ENCODE peak calls at places on chromosomes 13 and 19, in six cellular contexts. R is cardiac muscle cell, J is tibial artery, H is upper lobe of left lung, C is fibroblast of lung, G is neural progenitor cell. O is an unnamed sample.

GRCh38 chr19:13441810-13442512 is 64.3 kb downstream of the CACNA1A start:
- DNase-seq in R (peak), J (no peak), H (no peak), C (peak), G (peak), O (no peak)

GRCh38 chr13:84096221-84096620 is 213.9 kb upstream of the SLITRK1 start:
- DNase-seq in R (no peak), J (no peak), H (no peak), C (peak), G (no peak), O (no peak)

GRCh38 chr13:100506600-100507422 is 81.8 kb downstream of the GGACT start:
- DNase-seq in R (no peak), J (no peak), H (no peak), C (no peak), G (no peak), O (no peak)

GRCh38 chr13:109074436-109074835 is 445.0 kb downstream of the MYO16 start:
- DNase-seq in R (no peak), J (no peak), H (no peak), C (no peak), G (no peak), O (no peak)

GRCh38 chr13:23980160-23980551 is 82.9 kb upstream of the C1QTNF9B start:
- DNase-seq in R (peak), J (peak), H (peak), C (peak), G (peak), O (peak)

GRCh38 chr19:45960595-45961235 is 12.9 kb downstream of the NOVA2 start:
- DNase-seq in R (no peak), J (no peak), H (no peak), C (no peak), G (peak), O (no peak)

GRCh38 chr19:54415208-54415900 is at the start of gene TTYH1:
- DNase-seq in R (no peak), J (no peak), H (no peak), C (no peak), G (peak), O (peak)

GRCh38 chr19:46607441-46607841 is 6.3 kb downstream of the CALM3 start:
- DNase-seq in R (no peak), J (no peak), H (no peak), C (no peak), G (no peak), O (no peak)

GRCh38 chr19:6393982-6394412 is 1.0 kb upstream of the GTF2F1 start:
- DNase-seq in R (no peak), J (peak), H (no peak), C (no peak), G (no peak), O (no peak)

GRCh38 chr13:89205856-89206255 is 1534.7 kb downstream of the SLITRK5 start:
- DNase-seq in R (peak), J (no peak), H (no peak), C (peak), G (no peak), O (no peak)

GRCh38 chr13:38624822-38625221 is 62.1 kb upstream of the FREM2 start:
- DNase-seq in R (no peak), J (no peak), H (no peak), C (no peak), G (no peak), O (no peak)

GRCh38 chr13:72808917-72809500 is 27.1 kb downstream of the PIBF1 start:
- DNase-seq in R (peak), J (no peak), H (no peak), C (peak), G (peak), O (no peak)

GRCh38 chr19:55199620-55200204 is 9.6 kb downstream of the PTPRH start:
- DNase-seq in R (no peak), J (no peak), H (no peak), C (no peak), G (no peak), O (no peak)

GRCh38 chr19:47377801-47378200 is 28.7 kb downstream of the DHX34 start:
- DNase-seq in R (no peak), J (no peak), H (no peak), C (no peak), G (no peak), O (peak)

GRCh38 chr13:108368240-108368898 is 98.9 kb downstream of the TNFSF13B start:
- DNase-seq in R (no peak), J (no peak), H (no peak), C (no peak), G (no peak), O (no peak)

GRCh38 chr13:110346661-110347067 is 39.6 kb downstream of the COL4A2 start:
- DNase-seq in R (no peak), J (no peak), H (no peak), C (no peak), G (no peak), O (no peak)

GRCh38 chr19:35528218-35529038 is at the start of gene SBSN:
- DNase-seq in R (no peak), J (no peak), H (no peak), C (peak), G (no peak), O (no peak)

GRCh38 chr19:10687518-10688288 is 13.5 kb upstream of the QTRT1 start:
- DNase-seq in R (no peak), J (no peak), H (no peak), C (no peak), G (no peak), O (no peak)

GRCh38 chr13:99376132-99376531 is 68.9 kb upstream of the GPR183 start:
- DNase-seq in R (no peak), J (peak), H (peak), C (no peak), G (no peak), O (no peak)

GRCh38 chr13:113648218-113648615 is 9.8 kb downstream of the ATP4B start:
- DNase-seq in R (no peak), J (peak), H (peak), C (no peak), G (no peak), O (no peak)

GRCh38 chr19:4374451-4375163 is 25.7 kb downstream of the SH3GL1 start:
- DNase-seq in R (no peak), J (peak), H (peak), C (peak), G (no peak), O (no peak)

GRCh38 chr19:53959176-53959757 is 3.5 kb upstream of the CACNG8 start:
- DNase-seq in R (no peak), J (no peak), H (no peak), C (no peak), G (peak), O (no peak)

GRCh38 chr13:40340368-40341085 is 325.9 kb downstream of the FOXO1 start:
- DNase-seq in R (no peak), J (no peak), H (no peak), C (no peak), G (peak), O (no peak)

GRCh38 chr19:33429891-33430673 is 56.6 kb downstream of the CEBPG start:
- DNase-seq in R (no peak), J (no peak), H (no peak), C (no peak), G (no peak), O (no peak)

GRCh38 chr13:50677687-50678463 is 165.6 kb downstream of the DLEU7 start:
- DNase-seq in R (no peak), J (no peak), H (no peak), C (no peak), G (no peak), O (no peak)

GRCh38 chr19:22600690-22601648 is 33.2 kb upstream of the ZNF492 start:
- DNase-seq in R (no peak), J (no peak), H (no peak), C (no peak), G (no peak), O (no peak)

GRCh38 chr13:93304134-93304533 is 77.5 kb downstream of the GPC6 start:
- DNase-seq in R (no peak), J (no peak), H (no peak), C (no peak), G (peak), O (no peak)

GRCh38 chr13:64810701-64811258 is 2419.4 kb downstream of the PCDH9 start:
- DNase-seq in R (no peak), J (no peak), H (no peak), C (peak), G (no peak), O (no peak)

GRCh38 chr19:19171821-19172532 is 1.9 kb upstream of the MEF2B start:
- DNase-seq in R (no peak), J (no peak), H (no peak), C (peak), G (no peak), O (no peak)

GRCh38 chr19:33080761-33081681 is at the start of gene GPATCH1:
- DNase-seq in R (peak), J (peak), H (peak), C (peak), G (peak), O (peak)

GRCh38 chr13:40060318-40061007 is 405.0 kb downstream of the COG6 start:
- DNase-seq in R (no peak), J (no peak), H (no peak), C (peak), G (no peak), O (no peak)

GRCh38 chr13:107133950-107134349 is 566.0 kb upstream of the ARGLU1 start:
- DNase-seq in R (no peak), J (no peak), H (no peak), C (no peak), G (no peak), O (no peak)

GRCh38 chr19:5355076-5355475 is 14.5 kb upstream of the PTPRS start:
- DNase-seq in R (no peak), J (no peak), H (no peak), C (no peak), G (no peak), O (no peak)

GRCh38 chr19:1223018-1223855 is 14.6 kb downstream of the CBARP start:
- DNase-seq in R (no peak), J (no peak), H (no peak), C (no peak), G (peak), O (peak)
- TF ChIP-seq CTCF in R (peak), J (peak), H (no peak), C (peak), G (peak), O (peak)

GRCh38 chr19:39154626-39155100 is 29.1 kb downstream of the PAK4 start:
- DNase-seq in R (no peak), J (no peak), H (peak), C (no peak), G (no peak), O (no peak)
- TF ChIP-seq CTCF in R (no peak), J (no peak), H (no peak), C (no peak), G (no peak), O (no peak)

GRCh38 chr13:111460548-111461444 is 140.4 kb downstream of the TEX29 start:
- DNase-seq in R (peak), J (no peak), H (peak), C (peak), G (peak), O (no peak)
- TF ChIP-seq CTCF in R (peak), J (peak), H (no peak), C (peak), G (peak), O (peak)

GRCh38 chr19:17389288-17389687 is 4.7 kb downstream of the CCDC194 start:
- DNase-seq in R (no peak), J (no peak), H (no peak), C (no peak), G (no peak), O (no peak)

GRCh38 chr19:17390665-17391370 is 3.2 kb downstream of the CCDC194 start:
- DNase-seq in R (peak), J (peak), H (peak), C (peak), G (peak), O (peak)

GRCh38 chr19:17393914-17394313 is at the start of gene CCDC194:
- DNase-seq in R (no peak), J (no peak), H (no peak), C (no peak), G (no peak), O (no peak)

GRCh38 chr19:17389957-17390664 is 3.9 kb downstream of the CCDC194 start:
- DNase-seq in R (peak), J (no peak), H (no peak), C (no peak), G (no peak), O (no peak)

DNA sequence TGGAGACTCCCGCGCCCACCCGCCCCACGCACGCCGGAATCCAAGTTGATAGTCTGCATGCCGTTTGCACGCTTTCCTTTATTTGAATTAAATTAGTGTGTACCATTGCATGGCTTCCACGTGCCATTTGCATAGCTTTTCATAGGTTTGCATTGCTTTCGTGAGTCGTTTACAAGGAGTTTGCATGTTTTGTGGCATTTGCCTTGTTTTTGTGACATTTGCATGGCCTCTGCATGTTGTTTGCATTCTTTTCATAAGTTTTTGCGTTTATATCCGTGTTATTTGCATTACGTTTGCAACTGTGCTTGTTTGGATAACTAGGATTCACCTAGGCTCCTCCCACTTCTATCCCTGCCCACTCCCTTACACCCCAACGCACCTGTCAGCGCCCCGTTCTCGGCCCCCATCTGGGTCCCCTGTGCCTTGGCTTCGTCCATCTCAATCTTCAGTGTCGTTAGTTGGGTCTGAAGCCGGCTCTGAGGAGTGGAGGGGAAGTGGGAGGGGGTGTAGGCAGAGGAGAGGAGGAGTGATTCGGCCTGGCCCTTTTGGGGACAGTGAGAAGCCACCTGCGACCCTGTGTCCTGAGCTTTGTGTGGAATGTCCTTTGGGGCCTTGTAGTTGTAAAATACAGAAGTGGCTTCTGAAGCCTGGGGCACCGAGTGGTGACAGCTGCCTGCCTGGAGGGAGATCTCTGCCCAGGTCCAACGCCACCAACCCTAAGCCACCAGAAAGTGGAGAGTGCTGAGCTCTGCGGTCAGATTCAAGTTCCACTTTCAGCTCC is 2.4 kb downstream of the CCDC194 start:
- DNase-seq in R (peak), J (no peak), H (no peak), C (no peak), G (peak), O (no peak)
- TF ChIP-seq CTCF in R (no peak), J (no peak), H (no peak), C (no peak), G (no peak), O (no peak)

GRCh38 chr13:33376212-33376611 is 90.7 kb upstream of the STARD13 start:
- DNase-seq in R (no peak), J (no peak), H (no peak), C (no peak), G (no peak), O (no peak)
- TF ChIP-seq CTCF in R (no peak), J (no peak), H (no peak), C (no peak), G (no peak), O (no peak)

GRCh38 chr19:814108-815078 is 7.4 kb downstream of the PLPPR3 start:
- DNase-seq in R (no peak), J (no peak), H (no peak), C (no peak), G (no peak), O (peak)

GRCh38 chr19:815775-816499 is 5.8 kb downstream of the PLPPR3 start:
- DNase-seq in R (no peak), J (no peak), H (no peak), C (no peak), G (no peak), O (no peak)

GRCh38 chr19:813359-814107 is 8.2 kb downstream of the PLPPR3 start:
- DNase-seq in R (no peak), J (no peak), H (no peak), C (no peak), G (no peak), O (no peak)

GRCh38 chr19:815079-815774 is 6.5 kb downstream of the PLPPR3 start:
- DNase-seq in R (no peak), J (no peak), H (no peak), C (no peak), G (no peak), O (no peak)

DNA sequence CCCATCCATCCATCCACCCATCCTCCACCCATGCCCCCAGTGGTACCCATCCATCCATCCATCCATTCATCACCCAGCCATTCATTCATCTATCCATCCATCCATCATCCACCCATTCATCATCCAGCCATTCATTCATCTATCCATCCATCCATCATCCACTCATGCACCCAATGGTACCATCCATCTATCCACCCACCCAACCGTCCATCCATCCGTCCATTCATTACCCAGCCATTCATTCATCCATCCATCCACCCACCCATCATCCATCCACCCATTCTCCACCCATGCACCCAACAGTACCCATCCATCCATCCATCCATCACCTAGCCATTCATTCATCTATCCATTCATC is 5.3 kb downstream of the PLPPR3 start:
- DNase-seq in R (no peak), J (no peak), H (no peak), C (no peak), G (no peak), O (no peak)
- TF ChIP-seq CTCF in R (no peak), J (no peak), H (no peak), C (no peak), G (no peak), O (no peak)

DNA sequence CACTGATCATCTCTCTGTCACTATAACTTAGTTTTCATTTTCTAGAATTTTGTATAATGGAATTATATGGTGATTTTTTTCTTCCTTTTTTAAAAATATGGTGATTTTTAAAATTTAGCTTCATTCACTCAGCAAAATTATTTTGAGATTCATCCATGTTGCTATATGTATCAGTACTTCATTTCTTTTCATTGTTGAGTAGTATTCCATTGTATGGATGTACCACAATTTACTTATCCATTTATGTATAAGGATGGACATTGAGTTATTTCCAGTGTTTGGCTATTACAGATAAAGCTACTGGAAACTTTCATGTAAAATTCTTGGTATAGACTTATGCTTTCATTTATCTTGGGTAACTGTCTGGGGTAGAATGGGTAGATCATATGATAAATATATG is 12.8 kb downstream of the ZNF546 start:
- DNase-seq in R (no peak), J (no peak), H (no peak), C (no peak), G (no peak), O (no peak)
- TF ChIP-seq CTCF in R (no peak), J (no peak), H (no peak), C (no peak), G (no peak), O (no peak)

GRCh38 chr13:30572859-30573275 is 44.9 kb upstream of the USPL1 start:
- DNase-seq in R (peak), J (no peak), H (peak), C (peak), G (no peak), O (no peak)
- TF ChIP-seq CTCF in R (peak), J (no peak), H (no peak), C (peak), G (no peak), O (no peak)